ENCODE peak calls at places on chromosome X, in four cellular contexts. I, R, J and F are unnamed samples. For H4K20me1, the result is how much of the 10 kb centered on the place peaks cover.

GRCh38 chrX:10945463-10945862 is 165.7 kb upstream of the HCCS start:
- DNase-seq in I (no peak), R (no peak), J (no peak), F (no peak)

GRCh38 chrX:30620980-30621716 is 32.1 kb upstream of the GK start:
- DNase-seq in I (peak), R (peak), J (no peak), F (no peak)

GRCh38 chrX:85963736-85964135 is 83.6 kb downstream of the CHM start:
- DNase-seq in I (peak), R (no peak), J (no peak), F (peak)

GRCh38 chrX:113802837-113803236 is 781.0 kb upstream of the HTR2C start:
- DNase-seq in I (no peak), R (no peak), J (no peak), F (no peak)

GRCh38 chrX:123291623-123292022 is 107.5 kb downstream of the GRIA3 start:
- DNase-seq in I (no peak), R (no peak), J (no peak), F (no peak)

GRCh38 chrX:70479197-70479969 is 34.7 kb downstream of the DLG3 start:
- DNase-seq in I (peak), R (no peak), J (no peak), F (peak)

GRCh38 chrX:53156207-53156596 is 62.3 kb downstream of the KANTR start:
- DNase-seq in I (no peak), R (no peak), J (no peak), F (no peak)

GRCh38 chrX:119605739-119606507 is at the start of gene NKRF:
- DNase-seq in I (peak), R (peak), J (peak), F (peak)

GRCh38 chrX:85004255-85004654 is 578 bp downstream of the APOOL start:
- DNase-seq in I (peak), R (no peak), J (no peak), F (no peak)

GRCh38 chrX:68808686-68809357 is 20.0 kb upstream of the EFNB1 start:
- DNase-seq in I (no peak), R (peak), J (no peak), F (no peak)

GRCh38 chrX:43277879-43278278 is 378.2 kb upstream of the MAOA start:
- DNase-seq in I (no peak), R (no peak), J (no peak), F (no peak)

DNA sequence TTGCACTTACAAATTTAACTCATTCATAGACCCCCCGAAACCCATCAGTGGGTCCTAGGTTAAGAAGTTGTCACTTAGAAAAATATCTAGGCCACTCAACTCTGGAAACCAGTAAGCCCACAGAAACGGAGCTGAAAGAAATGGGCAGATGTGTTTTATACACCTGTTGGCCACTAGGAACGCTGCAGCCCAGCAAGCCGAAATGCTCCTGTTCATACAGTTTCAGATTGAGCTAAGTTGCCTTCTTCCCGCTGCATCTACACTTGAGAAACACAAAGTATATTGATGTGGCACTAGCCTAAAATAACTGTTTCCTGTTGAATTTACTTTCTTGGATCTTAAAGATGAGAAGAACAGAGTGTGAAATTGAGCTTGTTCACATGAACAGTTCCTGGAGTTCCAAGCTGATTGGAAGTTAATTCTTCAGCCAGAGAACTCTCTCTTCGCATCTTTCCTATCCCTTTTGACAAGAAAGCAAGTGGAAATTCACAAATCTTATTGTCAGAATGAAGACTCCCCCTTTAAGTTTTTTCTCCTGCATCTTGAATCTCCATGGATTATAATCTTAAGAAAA is 174.1 kb downstream of the RBMX2 start:
- DNase-seq in I (peak), R (peak), J (no peak), F (peak)
- TF ChIP-seq FOS in I (no peak), R (no peak), J (no peak), F (no peak)

DNA sequence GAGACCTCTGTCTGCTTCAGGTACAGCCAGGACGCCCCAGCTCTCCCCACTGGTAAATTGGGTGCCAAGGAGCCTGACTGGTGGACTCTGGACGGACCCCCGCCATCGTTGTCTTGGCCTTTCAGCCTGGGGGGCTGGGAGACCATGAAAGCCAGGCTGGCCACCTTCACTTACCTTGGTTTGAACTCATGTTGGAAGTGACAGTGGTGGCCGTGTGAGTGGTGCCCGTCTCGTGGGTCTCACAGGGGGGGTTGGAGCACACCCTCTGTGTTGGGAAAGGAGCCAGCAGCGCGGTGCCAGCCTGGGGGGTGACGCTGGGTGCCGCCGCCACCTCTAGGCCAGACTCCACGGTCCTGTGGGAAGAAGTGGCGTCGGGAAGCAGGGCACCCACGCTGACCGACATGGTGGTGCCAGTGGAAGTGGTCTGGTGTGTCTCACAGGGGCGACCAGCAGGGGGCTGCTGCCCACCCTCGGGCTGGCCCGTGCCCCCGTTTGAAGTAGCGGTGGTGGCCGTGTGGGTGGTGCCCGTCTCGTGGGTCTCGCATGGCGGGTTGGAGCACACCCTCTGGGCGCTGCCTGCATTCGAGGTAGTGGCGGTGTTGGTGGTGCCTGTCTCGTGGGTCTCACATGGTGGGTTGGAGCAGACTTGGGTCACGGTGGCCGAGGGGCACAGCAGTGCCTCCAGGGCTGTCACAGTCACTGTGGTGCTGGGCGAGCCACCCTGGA is 9.6 kb upstream of the RENBP start:
- DNase-seq in I (no peak), R (no peak), J (no peak), F (no peak)
- H4K20me1 ChIP-seq in I (under half), R (under half), J (under half), F (under half)

GRCh38 chrX:103061486-103061885 is 2.5 kb downstream of the BEX1 start:
- DNase-seq in I (no peak), R (no peak), J (no peak), F (no peak)

GRCh38 chrX:103066606-103067005 is 2.6 kb upstream of the BEX1 start:
- DNase-seq in I (no peak), R (no peak), J (no peak), F (no peak)

GRCh38 chrX:103063191-103063845 is 653 bp downstream of the BEX1 start:
- DNase-seq in I (peak), R (peak), J (no peak), F (peak)

GRCh38 chrX:103063918-103064434 is at the start of gene BEX1:
- DNase-seq in I (no peak), R (no peak), J (no peak), F (no peak)
- H2AFZ ChIP-seq in I (no peak), R (no peak), J (no peak), F (no peak)

DNA sequence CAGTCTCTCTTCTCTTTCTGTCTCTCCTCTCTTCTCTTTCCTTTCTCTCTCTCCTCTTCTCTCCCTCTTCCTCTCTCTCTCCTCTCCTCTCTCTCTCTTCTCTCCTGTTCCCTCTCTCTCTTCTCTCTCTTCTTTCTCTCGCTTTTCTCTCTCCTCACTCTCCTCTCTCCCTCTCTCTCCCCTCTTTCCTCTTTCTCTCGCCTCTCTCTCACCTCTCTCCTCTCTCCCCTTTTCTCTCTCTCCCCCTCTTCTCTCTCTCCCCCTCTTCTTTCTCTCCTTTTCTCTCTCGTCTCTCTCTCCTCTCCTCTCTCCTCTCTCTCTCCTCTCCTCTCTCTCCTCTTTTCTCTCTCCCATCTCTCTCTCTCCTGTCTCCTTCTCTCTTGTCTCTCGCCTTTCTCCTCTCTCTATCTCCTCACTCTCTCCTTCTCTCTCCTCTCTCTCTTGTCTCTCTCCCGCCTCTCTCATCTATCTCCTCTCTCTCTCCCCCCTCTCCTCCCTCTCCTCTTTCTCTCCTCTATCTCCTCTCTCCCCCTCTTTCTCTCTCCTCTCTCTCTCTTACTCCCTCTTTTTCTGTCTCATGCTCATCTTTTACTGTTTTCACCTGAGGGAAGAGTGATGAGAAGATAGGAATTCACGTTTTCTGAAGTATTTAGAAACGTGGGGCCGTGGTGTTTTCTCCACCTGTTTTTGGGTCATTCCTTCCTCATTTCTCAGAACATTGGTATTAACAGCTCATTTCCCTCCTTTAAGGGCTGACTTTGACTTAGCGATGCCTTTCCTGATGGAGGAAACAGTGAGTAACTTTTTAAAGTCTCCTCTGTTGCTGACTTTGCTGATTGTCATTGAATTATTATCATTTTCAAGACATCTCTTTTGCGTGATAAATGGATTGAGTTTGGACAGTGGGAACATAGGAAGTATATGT is 80.6 kb upstream of the CD99 start:
- DNase-seq in I (peak), R (no peak), J (no peak), F (peak)
- TF ChIP-seq FOS in I (no peak), R (no peak), J (no peak), F (peak)

GRCh38 chrX:40094041-40094899 is 3.5 kb downstream of the BCOR start:
- DNase-seq in I (peak), R (no peak), J (no peak), F (peak)
- H4K20me1 ChIP-seq in I (under half), R (half or more), J (under half), F (under half)

GRCh38 chrX:101550362-101550761 is at the start of gene ARMCX1:
- DNase-seq in I (peak), R (no peak), J (no peak), F (peak)
- H2AFZ ChIP-seq in I (peak), R (peak), J (no peak), F (peak)

GRCh38 chrX:15468036-15468435 is 25.1 kb downstream of the PIR start:
- DNase-seq in I (peak), R (peak), J (no peak), F (peak)
- TF ChIP-seq FOS in I (no peak), R (no peak), J (no peak), F (no peak)